ENCODE peak calls at places on chromosomes 1 and 21, in five cellular contexts. R is stomach, S is sigmoid colon, T is SK-N-SH, D is K562. Y is an unnamed sample.

GRCh38 chr1:156524481-156524869 is 23.9 kb upstream of the MEF2D start:
- DNase-seq in S (no peak), T (no peak), D (no peak), R (no peak), Y (no peak)

GRCh38 chr1:62111084-62111483 is 83.6 kb upstream of the L1TD1 start:
- DNase-seq in D (no peak), S (no peak), R (no peak), T (no peak), Y (no peak)

GRCh38 chr1:192786617-192787016 is 22.2 kb upstream of the RGS2 start:
- DNase-seq in S (no peak), R (no peak), D (no peak), T (no peak), Y (no peak)

GRCh38 chr1:24905979-24906720 is 23.9 kb downstream of the RUNX3 start:
- DNase-seq in D (no peak), R (no peak), S (peak), T (no peak), Y (no peak)

GRCh38 chr1:87149166-87150065 is 179.3 kb upstream of the LMO4 start:
- DNase-seq in R (no peak), S (no peak), D (no peak), T (peak), Y (no peak)

GRCh38 chr1:31714442-31715096 is 10.8 kb upstream of the COL16A1 start:
- DNase-seq in R (peak), S (peak), T (peak), D (peak), Y (peak)

GRCh38 chr1:177945943-177946650 is 23.8 kb downstream of the SEC16B start:
- DNase-seq in D (peak), S (no peak), R (peak), T (peak), Y (no peak)

GRCh38 chr1:39391741-39392679 is 99.4 kb upstream of the BMP8A start:
- DNase-seq in R (no peak), S (no peak), D (peak), T (no peak), Y (no peak)

GRCh38 chr1:165595561-165595960 is 35.5 kb upstream of the MGST3 start:
- DNase-seq in S (no peak), R (no peak), T (no peak), D (no peak), Y (no peak)

GRCh38 chr1:119859647-119860046 is 36.7 kb downstream of the ADAM30 start:
- DNase-seq in R (no peak), S (no peak), T (no peak), D (peak), Y (no peak)

GRCh38 chr21:36504067-36505058 is 24.4 kb upstream of the CLDN14 start:
- DNase-seq in R (no peak), T (peak), D (peak), S (no peak), Y (no peak)

GRCh38 chr1:3575953-3576352 is 35.4 kb downstream of the MEGF6 start:
- DNase-seq in S (no peak), D (no peak), R (no peak), T (no peak), Y (no peak)

GRCh38 chr21:41924355-41924754 is 29.5 kb downstream of the C2CD2 start:
- DNase-seq in R (no peak), S (peak), D (no peak), T (no peak), Y (no peak)

GRCh38 chr1:154104433-154105082 is 50.3 kb downstream of the NUP210L start:
- DNase-seq in T (no peak), S (no peak), D (no peak), R (no peak), Y (no peak)

GRCh38 chr1:28418278-28418637 is 48.7 kb downstream of the PHACTR4 start:
- DNase-seq in D (no peak), R (no peak), S (no peak), T (no peak), Y (no peak)

GRCh38 chr1:156608036-156608674 is 6.9 kb upstream of the GPATCH4 start:
- DNase-seq in D (peak), S (peak), R (peak), T (peak), Y (no peak)

GRCh38 chr21:35207322-35207721 is 158.2 kb upstream of the RUNX1 start:
- DNase-seq in D (no peak), T (no peak), S (no peak), R (no peak), Y (no peak)

DNA sequence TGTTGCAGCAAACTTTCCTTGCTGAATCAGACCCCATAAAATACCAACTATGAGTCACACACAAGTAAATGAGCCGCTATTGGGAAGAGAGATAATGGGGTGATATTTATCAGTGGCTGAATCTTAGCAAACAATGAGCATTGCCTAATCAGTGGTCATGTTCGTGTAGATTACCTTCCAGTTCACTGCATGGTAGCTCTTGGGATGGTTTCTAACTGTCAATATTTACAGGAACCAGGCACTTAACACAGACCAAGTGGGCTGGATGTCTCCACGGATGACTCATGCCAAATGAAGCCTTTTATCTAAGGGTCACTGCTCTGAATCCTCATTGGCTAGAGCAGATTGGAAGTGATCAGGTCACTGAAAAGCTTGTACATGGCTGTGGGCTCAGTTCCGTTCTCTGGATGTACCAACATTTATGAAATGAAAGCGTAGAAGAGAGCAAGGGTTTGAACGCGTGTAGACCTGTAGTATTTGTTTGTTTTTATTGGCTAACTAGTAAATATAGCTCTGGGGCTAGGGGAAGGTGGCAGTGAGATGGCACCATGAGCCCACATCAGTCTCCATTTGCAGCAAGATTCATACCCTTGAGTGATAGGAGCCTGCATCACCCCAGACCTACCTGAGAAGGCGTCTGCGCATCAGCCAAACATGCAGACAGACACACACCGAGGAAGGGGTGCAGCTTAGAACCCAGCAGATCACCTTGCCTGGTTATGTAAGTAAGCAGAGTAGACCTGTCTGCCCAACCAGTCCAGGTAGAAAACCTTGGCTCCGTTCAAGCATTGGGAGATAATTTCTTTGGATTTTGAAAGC is 153.3 kb downstream of the TOMM20 start:
- DNase-seq in T (no peak), S (peak), R (no peak), D (peak), Y (no peak)
- TF ChIP-seq EP300 in T (peak), S (no peak), R (no peak), D (peak), Y (peak)

DNA sequence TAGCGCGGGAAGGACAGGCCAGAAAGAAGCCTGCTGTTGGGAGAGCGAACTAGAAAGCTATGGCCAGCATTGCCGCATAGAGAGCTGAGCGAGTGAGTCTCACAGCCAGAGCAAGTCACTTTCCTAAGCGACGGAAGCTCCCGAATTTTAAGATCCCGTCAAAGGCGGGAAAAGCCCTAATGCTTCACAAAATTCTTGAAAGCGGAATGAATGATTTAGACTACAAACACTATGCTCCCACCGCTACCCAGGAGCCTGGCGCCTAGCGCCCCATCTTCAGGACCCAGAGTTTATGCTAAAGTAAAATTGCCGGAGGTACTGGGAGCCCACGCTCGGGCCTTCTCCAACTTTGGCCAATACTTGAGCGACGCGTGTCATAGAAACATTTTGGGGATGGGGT is 409.9 kb upstream of the ESRRG start:
- DNase-seq in S (no peak), D (no peak), T (no peak), R (no peak), Y (no peak)
- H3K4me3 ChIP-seq in S (no peak), D (no peak), T (no peak), R (no peak), Y (no peak)

DNA sequence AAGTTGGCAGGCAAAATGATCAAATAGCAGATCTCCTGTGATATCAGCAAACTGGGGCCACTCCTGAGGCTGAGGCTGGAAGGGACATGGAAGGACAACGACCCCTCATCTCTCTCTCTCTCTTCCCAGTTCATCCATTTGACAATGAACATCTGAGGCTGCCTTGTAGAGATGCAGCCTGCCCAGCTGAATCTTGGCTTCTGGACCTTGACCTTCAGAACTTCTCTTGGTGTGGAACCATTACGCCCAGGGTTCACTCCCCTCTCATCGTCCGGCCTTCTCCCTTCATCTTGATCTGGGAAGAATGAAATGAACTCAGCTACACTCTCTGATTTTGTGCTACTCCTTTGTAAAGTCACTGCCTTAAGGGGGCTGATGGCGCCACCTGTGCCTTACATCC is 54.3 kb downstream of the CAPN9 start:
- DNase-seq in T (no peak), S (no peak), D (no peak), R (no peak), Y (no peak)
- TF ChIP-seq CTCF in T (no peak), S (no peak), D (no peak), R (no peak), Y (no peak)

GRCh38 chr1:58076258-58076657 is 470.3 kb downstream of the OMA1 start:
- DNase-seq in T (no peak), D (no peak), R (no peak), S (no peak), Y (no peak)
- TF ChIP-seq EP300 in T (no peak), D (no peak), R (no peak), S (no peak), Y (no peak)

GRCh38 chr1:226100436-226101347 is 38.2 kb downstream of the H3-3A start:
- DNase-seq in S (no peak), R (peak), D (no peak), T (peak), Y (no peak)
- H3K4me3 ChIP-seq in S (peak), R (peak), D (no peak), T (peak), Y (peak)

GRCh38 chr1:11977625-11978024 is 2.6 kb upstream of the MFN2 start:
- DNase-seq in T (peak), R (no peak), D (no peak), S (no peak), Y (no peak)

GRCh38 chr1:11978290-11978689 is 2.0 kb upstream of the MFN2 start:
- DNase-seq in R (no peak), T (no peak), S (no peak), D (no peak), Y (no peak)

GRCh38 chr1:11979818-11980675 is at the start of gene MFN2:
- DNase-seq in D (peak), S (peak), R (peak), T (peak), Y (peak)

GRCh38 chr1:11980676-11980972 is 380 bp downstream of the MFN2 start:
- DNase-seq in R (no peak), S (no peak), D (no peak), T (no peak), Y (no peak)

DNA sequence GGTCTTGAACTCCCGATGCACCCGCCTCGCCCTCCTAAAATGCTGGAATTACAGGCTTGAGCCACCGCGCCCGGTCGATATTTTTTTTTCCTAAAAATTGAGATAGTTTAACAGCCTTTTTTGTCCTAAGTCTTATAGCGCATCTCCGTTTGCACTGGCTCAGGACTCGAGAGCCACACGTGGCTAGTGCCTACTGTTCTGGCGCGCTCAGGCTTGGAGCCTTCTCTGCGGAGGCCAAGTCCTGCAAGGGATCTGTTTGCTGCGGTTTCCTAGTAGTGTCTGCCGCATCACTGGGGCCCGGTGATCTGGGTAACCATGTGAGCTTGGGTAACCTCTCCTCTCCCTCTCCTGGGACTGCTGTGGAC is 809 bp upstream of the MFN2 start:
- DNase-seq in R (peak), S (no peak), D (no peak), T (no peak), Y (peak)
- TF ChIP-seq CTCF in R (no peak), S (no peak), D (no peak), T (no peak), Y (no peak)